ENCODE peak calls at places on chromosomes 16 and 17, in nine cellular contexts. V is HuH-7; N is breast epithelium; R is activated T-helper 1 cell treated with anti-CD3 and anti-CD28 coated beads, Interleukin-12 subunit alpha, Interleukin-12 subunit beta, Interleukin-2, Interleukin-4 antibody, amounts not matched to agents 30 ng/mL and 10 ng/mL and 1 ng/mL, durations not matched to agents 14 hours and 24 hours and 36 hours; F is MCF 10A; U is heart right ventricle; X is hepatocyte; Z is stimulated activated CD4-positive, alpha-beta T cell treated with anti-CD3 and anti-CD28 coated beads, Interleukin-15, amount 100 ng/mL, for 24 hours; C is iris pigment epithelial cell. W is an unnamed sample.

GRCh38 chr17:60087882-60088669 is 9.4 kb upstream of the HEATR6 start:
- DNase-seq in R (no peak), Z (no peak), V (no peak), X (peak), C (peak), F (peak), U (no peak), N (no peak), W (no peak)

GRCh38 chr16:77169650-77170236 is 21.2 kb upstream of the MON1B start:
- DNase-seq in F (peak), X (peak), Z (peak), R (no peak), U (peak), V (peak), N (no peak), C (peak), W (no peak)

GRCh38 chr16:82136956-82137818 is 32.8 kb downstream of the MPHOSPH6 start:
- DNase-seq in X (no peak), F (peak), V (no peak), C (no peak), N (no peak), U (no peak), Z (no peak), R (no peak), W (no peak)

GRCh38 chr17:9968881-9969280 is 63.8 kb upstream of the RCVRN start:
- DNase-seq in X (no peak), V (no peak), N (no peak), R (no peak), C (peak), U (no peak), Z (no peak), F (no peak), W (no peak)

GRCh38 chr16:71249399-71249798 is 18.9 kb upstream of the HYDIN start:
- DNase-seq in R (no peak), C (no peak), Z (no peak), X (no peak), N (no peak), U (no peak), V (no peak), F (no peak), W (no peak)

GRCh38 chr17:79420318-79421243 is 190.3 kb downstream of the RBFOX3 start:
- DNase-seq in U (no peak), V (no peak), F (peak), X (peak), Z (peak), R (no peak), C (peak), N (no peak), W (no peak)

GRCh38 chr17:67364847-67365761 is 1.3 kb downstream of the PSMD12 start:
- DNase-seq in X (no peak), N (no peak), R (no peak), V (no peak), U (no peak), C (no peak), F (peak), Z (no peak), W (no peak)

GRCh38 chr16:3637371-3637923 is 17.0 kb upstream of the DNASE1 start:
- DNase-seq in R (peak), U (no peak), C (peak), F (no peak), V (peak), Z (peak), N (no peak), X (peak), W (no peak)

GRCh38 chr17:77425791-77426641 is 285.2 kb downstream of the SEC14L1 start:
- DNase-seq in N (no peak), F (peak), U (no peak), R (no peak), X (peak), Z (peak), C (peak), V (no peak), W (peak)

GRCh38 chr16:15682105-15682570 is 32.1 kb downstream of the NDE1 start:
- DNase-seq in F (peak), X (peak), R (peak), Z (peak), C (peak), U (no peak), V (peak), N (no peak), W (peak)

GRCh38 chr17:19299866-19300265 is 62.7 kb downstream of the B9D1 start:
- DNase-seq in F (no peak), Z (no peak), R (no peak), N (no peak), C (no peak), X (no peak), U (no peak), V (no peak), W (no peak)

GRCh38 chr17:32494621-32495346 is 8.0 kb downstream of the CDK5R1 start:
- DNase-seq in N (no peak), Z (no peak), C (no peak), V (no peak), U (no peak), X (no peak), F (no peak), R (no peak), W (no peak)

GRCh38 chr16:47229651-47230050 is 85.9 kb upstream of the NETO2 start:
- DNase-seq in C (no peak), N (no peak), X (no peak), Z (no peak), V (no peak), U (no peak), R (no peak), F (no peak), W (no peak)

GRCh38 chr16:11255737-11256656 is at the start of gene SOCS1:
- DNase-seq in Z (peak), V (peak), C (peak), F (peak), U (peak), R (peak), X (peak), N (peak), W (no peak)

GRCh38 chr16:21226749-21227148 is 6.8 kb upstream of the ANKS4B start:
- DNase-seq in N (no peak), X (no peak), U (no peak), C (no peak), Z (no peak), R (no peak), V (no peak), F (no peak), W (no peak)

GRCh38 chr16:80347002-80347401 is 193.8 kb upstream of the DYNLRB2 start:
- DNase-seq in X (no peak), F (no peak), R (no peak), C (no peak), V (no peak), N (no peak), U (no peak), Z (no peak), W (no peak)

GRCh38 chr16:556479-557173 is 3.6 kb upstream of the PRR35 start:
- DNase-seq in Z (no peak), C (no peak), X (no peak), R (no peak), F (no peak), U (no peak), V (no peak), N (no peak), W (no peak)

GRCh38 chr17:66191607-66192377 is at the start of gene CEP112:
- DNase-seq in U (peak), F (peak), R (peak), C (peak), V (peak), X (peak), N (no peak), Z (peak), W (no peak)

GRCh38 chr16:965487-965886 is 5.3 kb downstream of the LMF1 start:
- DNase-seq in R (no peak), U (no peak), V (no peak), X (no peak), N (no peak), C (no peak), Z (no peak), F (no peak), W (no peak)

GRCh38 chr17:64784353-64784798 is 122.3 kb upstream of the SMURF2 start:
- DNase-seq in N (no peak), F (no peak), X (no peak), R (no peak), Z (no peak), V (no peak), U (no peak), C (no peak), W (no peak)

GRCh38 chr17:80774643-80775281 is 216.9 kb upstream of the CHMP6 start:
- DNase-seq in Z (peak), V (no peak), R (no peak), N (no peak), X (no peak), F (no peak), U (no peak), C (no peak), W (no peak)

GRCh38 chr17:68603027-68603426 is 1.9 kb upstream of the FAM20A start:
- DNase-seq in Z (no peak), R (no peak), C (no peak), V (no peak), F (no peak), X (no peak), N (no peak), U (peak), W (no peak)

GRCh38 chr16:24853830-24854229 is 8.1 kb downstream of the SLC5A11 start:
- DNase-seq in N (no peak), R (no peak), X (peak), Z (no peak), U (no peak), V (no peak), C (peak), F (peak), W (no peak)

GRCh38 chr16:83813818-83814653 is 6.3 kb downstream of the HSBP1 start:
- DNase-seq in C (peak), N (no peak), F (peak), X (peak), V (no peak), U (peak), Z (no peak), R (no peak), W (peak)

GRCh38 chr17:1509255-1509943 is 7.0 kb downstream of the INPP5K start:
- DNase-seq in Z (no peak), V (peak), X (peak), U (no peak), C (no peak), F (no peak), R (no peak), N (no peak), W (no peak)

GRCh38 chr16:86834451-86835035 is 256.2 kb downstream of the FOXL1 start:
- DNase-seq in C (peak), F (peak), U (no peak), Z (no peak), X (peak), R (no peak), N (no peak), V (no peak), W (no peak)

GRCh38 chr17:76528528-76529223 is 8.8 kb downstream of the CYGB start:
- DNase-seq in R (no peak), V (no peak), F (no peak), C (peak), N (no peak), U (peak), Z (no peak), X (no peak), W (no peak)

GRCh38 chr17:34076743-34077631 is 178.1 kb upstream of the CCL2 start:
- DNase-seq in F (no peak), R (no peak), U (no peak), X (no peak), V (no peak), C (no peak), Z (no peak), N (no peak), W (no peak)

GRCh38 chr16:67844441-67844840 is 2.3 kb upstream of the NUTF2 start:
- DNase-seq in F (peak), N (no peak), R (no peak), X (no peak), Z (no peak), C (peak), U (no peak), V (no peak), W (no peak)

GRCh38 chr17:78883533-78884131 is 19.4 kb downstream of the CEP295NL start:
- DNase-seq in Z (no peak), N (peak), R (no peak), C (peak), U (peak), V (peak), X (peak), F (peak), W (peak)

GRCh38 chr16:68229431-68230175 is 6.3 kb downstream of the ESRP2 start:
- DNase-seq in C (peak), Z (peak), X (peak), V (peak), F (peak), R (no peak), U (no peak), N (no peak), W (peak)

GRCh38 chr17:39555368-39555767 is 52.4 kb downstream of the NEUROD2 start:
- DNase-seq in F (no peak), Z (no peak), N (no peak), C (no peak), R (no peak), V (no peak), U (no peak), X (no peak), W (no peak)

GRCh38 chr17:64781394-64781793 is 119.3 kb upstream of the SMURF2 start:
- DNase-seq in Z (peak), V (no peak), C (peak), R (peak), N (peak), U (peak), X (peak), F (peak), W (no peak)

GRCh38 chr17:19343671-19344151 is 18.8 kb downstream of the B9D1 start:
- DNase-seq in X (no peak), F (no peak), R (no peak), V (no peak), U (no peak), N (peak), C (no peak), Z (no peak), W (no peak)

GRCh38 chr17:5702951-5703510 is 118.7 kb upstream of the NLRP1 start:
- DNase-seq in C (no peak), U (no peak), V (no peak), F (no peak), R (no peak), Z (no peak), N (no peak), X (no peak), W (no peak)

GRCh38 chr16:67202426-67202825 is 3.5 kb downstream of the ELMO3 start:
- DNase-seq in F (no peak), U (no peak), Z (no peak), C (no peak), R (no peak), V (no peak), X (no peak), N (no peak), W (no peak)

GRCh38 chr17:1829579-1830257 is at the start of the genes RPA1 and SMYD4:
- DNase-seq in N (peak), U (peak), Z (peak), X (peak), V (peak), R (peak), C (peak), F (peak), W (peak)

W was measured in foreskin keratinocyte.